ENCODE peak calls at places on chromosomes 4 and X, in eight cellular contexts. V, D, H, E, M, T, Q and P are unnamed samples.

GRCh38 chrX:13372203-13372980 is 52.5 kb upstream of the ATXN3L start:
- DNase-seq in V (peak; percentile 34), E (no peak), M (no peak), T (no peak), H (no peak), D (no peak), Q (no peak), P (no peak)

GRCh38 chrX:137428251-137428661 is 137.7 kb upstream of the ZIC3 start:
- DNase-seq in M (no peak), T (no peak), V (no peak), E (no peak), H (no peak), Q (no peak), D (no peak), P (no peak)

GRCh38 chrX:143648705-143649104 is 12.8 kb upstream of the SLITRK4 start:
- DNase-seq in D (peak; percentile 32), M (no peak), T (no peak), Q (no peak), H (no peak), V (no peak), E (no peak), P (peak; percentile 30)

GRCh38 chr4:186189656-186190055 is 1.7 kb upstream of the CYP4V2 start:
- DNase-seq in D (no peak), Q (no peak), T (no peak), M (no peak), H (no peak), V (no peak), E (no peak), P (no peak)

GRCh38 chrX:17836830-17837229 is 24.3 kb downstream of the RAI2 start:
- DNase-seq in H (no peak), E (no peak), T (no peak), M (no peak), Q (no peak), D (no peak), V (no peak), P (no peak)

GRCh38 chr4:54155936-54156335 is 56.0 kb downstream of the GSX2 start:
- DNase-seq in Q (no peak), D (no peak), T (no peak), M (no peak), H (no peak), V (no peak), E (no peak), P (no peak)

GRCh38 chr4:164571593-164572385 is 182.1 kb upstream of the SMIM31 start:
- DNase-seq in M (no peak), Q (no peak), D (no peak), E (no peak), H (no peak), V (no peak), T (no peak), P (no peak)

GRCh38 chr4:168765726-168766125 is 244.3 kb downstream of the CBR4 start:
- DNase-seq in Q (no peak), M (no peak), D (no peak), T (no peak), H (no peak), E (no peak), V (peak; percentile 70), P (no peak)

GRCh38 chrX:139766545-139766983 is 58.6 kb upstream of the MCF2 start:
- DNase-seq in H (no peak), T (no peak), D (peak; percentile 79), M (no peak), Q (no peak), V (no peak), E (peak; percentile 17), P (no peak)

GRCh38 chrX:19794690-19795089 is 92.7 kb downstream of the SH3KBP1 start:
- DNase-seq in V (peak; percentile 21), M (no peak), H (no peak), E (no peak), D (no peak), T (no peak), Q (no peak), P (no peak)

GRCh38 chr4:9964884-9965283 is 56.4 kb downstream of the SLC2A9 start:
- DNase-seq in V (no peak), T (no peak), D (no peak), M (no peak), H (no peak), Q (no peak), E (no peak), P (no peak)

GRCh38 chr4:39664828-39665731 is 26.4 kb upstream of the SMIM14 start:
- DNase-seq in E (no peak), M (no peak), V (peak; percentile 52), Q (no peak), H (peak; percentile 20), T (no peak), D (no peak), P (no peak)

GRCh38 chrX:153709726-153710674 is 14.2 kb downstream of the BCAP31 start:
- DNase-seq in D (no peak), V (no peak), Q (no peak), T (no peak), E (no peak), H (no peak), M (no peak), P (no peak)

GRCh38 chr4:109982521-109982920 is 69.8 kb downstream of the EGF start:
- DNase-seq in E (no peak), T (no peak), Q (no peak), H (no peak), D (no peak), V (no peak), M (no peak), P (no peak)

GRCh38 chrX:150967786-150968185 is 15.3 kb upstream of the HMGB3 start:
- DNase-seq in M (no peak), E (no peak), H (no peak), Q (no peak), D (no peak), V (no peak), T (no peak), P (no peak)

GRCh38 chr4:56690393-56690971 is 9.4 kb upstream of the HOPX start:
- DNase-seq in E (no peak), D (no peak), M (no peak), T (no peak), Q (no peak), H (no peak), V (no peak), P (no peak)

GRCh38 chr4:142959156-142959555 is 113.1 kb upstream of the INPP4B start:
- DNase-seq in T (no peak), H (no peak), V (no peak), D (no peak), Q (no peak), E (no peak), M (no peak), P (no peak)

GRCh38 chr4:10278071-10278470 is 161.5 kb upstream of the WDR1 start:
- DNase-seq in Q (no peak), V (no peak), H (no peak), M (no peak), E (no peak), D (no peak), T (no peak), P (no peak)

GRCh38 chr4:38872620-38873019 is 5.0 kb downstream of the FAM114A1 start:
- DNase-seq in D (no peak), E (no peak), Q (no peak), V (peak; percentile 90), M (no peak), T (peak; percentile 88), H (peak; percentile 91), P (no peak)

GRCh38 chr4:142549726-142550463 is 296.2 kb downstream of the INPP4B start:
- DNase-seq in Q (no peak), M (no peak), T (no peak), V (peak; percentile 80), D (peak; percentile 41), E (no peak), H (peak; percentile 43), P (no peak)

GRCh38 chr4:178970433-178971140 is 1528.3 kb upstream of the AGA start:
- DNase-seq in Q (no peak), T (no peak), H (no peak), M (no peak), D (no peak), V (no peak), E (no peak), P (no peak)

GRCh38 chr4:77742054-77742453 is 77.1 kb downstream of the CNOT6L start:
- DNase-seq in Q (no peak), V (no peak), M (no peak), T (no peak), H (no peak), E (no peak), D (no peak), P (no peak)

GRCh38 chr4:704198-704891 is 1.3 kb upstream of the PCGF3 start:
- DNase-seq in D (no peak), T (no peak), H (no peak), V (no peak), Q (no peak), E (no peak), M (no peak), P (no peak)

GRCh38 chrX:154495472-154495922 is 5.1 kb upstream of the SLC10A3 start:
- DNase-seq in D (no peak), E (no peak), M (no peak), H (no peak), V (no peak), T (no peak), Q (no peak), P (no peak)

GRCh38 chr4:143251348-143251747 is 66.6 kb downstream of the USP38 start:
- DNase-seq in T (no peak), D (no peak), M (no peak), H (no peak), V (no peak), E (no peak), Q (no peak), P (no peak)

GRCh38 chr4:145755802-145756201 is 75.9 kb downstream of the C4orf51 start:
- DNase-seq in E (no peak), T (no peak), V (no peak), D (no peak), H (no peak), Q (no peak), M (no peak), P (no peak)

GRCh38 chr4:152415980-152416379 is 119.9 kb downstream of the FBXW7 start:
- DNase-seq in M (no peak), H (no peak), V (peak; percentile 81), E (no peak), Q (no peak), D (no peak), T (no peak), P (no peak)

GRCh38 chrX:137353404-137353803 is 212.5 kb upstream of the ZIC3 start:
- DNase-seq in H (no peak), E (no peak), V (no peak), T (no peak), M (no peak), D (no peak), Q (no peak), P (no peak)

GRCh38 chr4:26356067-26356466 is 35.3 kb downstream of the RBPJ start:
- DNase-seq in H (no peak), V (no peak), M (no peak), T (no peak), E (no peak), D (no peak), Q (no peak), P (peak; percentile 49)

GRCh38 chrX:12494400-12495138 is 296.6 kb upstream of the PRPS2 start:
- DNase-seq in Q (no peak), D (no peak), H (no peak), E (no peak), T (no peak), M (no peak), V (no peak), P (no peak)

GRCh38 chr4:182717788-182718583 is 199.2 kb downstream of the DCTD start:
- DNase-seq in Q (no peak), V (no peak), H (no peak), M (no peak), T (no peak), E (no peak), D (peak; percentile 3), P (no peak)

GRCh38 chr4:148849581-148849980 is 407.4 kb upstream of the NR3C2 start:
- DNase-seq in Q (no peak), V (no peak), M (no peak), H (no peak), T (no peak), E (no peak), D (no peak), P (no peak)

GRCh38 chr4:57187241-57187640 is 77.1 kb upstream of the IGFBP7 start:
- DNase-seq in M (no peak), T (no peak), E (no peak), V (peak; percentile 38), D (no peak), Q (no peak), H (peak; percentile 6), P (no peak)

GRCh38 chr4:64539234-64539849 is 130.1 kb upstream of the TECRL start:
- DNase-seq in D (peak; percentile 53), E (peak; percentile 8), M (no peak), H (peak; percentile 21), Q (no peak), V (peak; percentile 55), T (peak; percentile 22), P (peak; percentile 56)